ENCODE peak calls at places on chromosomes 12 and 14, in six cellular contexts. N is iris pigment epithelial cell; J is SK-N-DZ; Q is activated naive CD4-positive, alpha-beta T cell; G is activated T-helper 1 cell treated with Interleukin-2 at 50 U/mL for 16 hours; S is GM12891. T is an unnamed sample.

GRCh38 chr12:86698581-86698980 is 442.4 kb upstream of the MGAT4C start:
- DNase-seq in G (no peak), J (no peak), Q (no peak), N (peak; percentile 75), S (no peak), T (peak; percentile 60)

GRCh38 chr12:112190626-112191025 is 65.3 kb downstream of the TRAFD1 start:
- DNase-seq in G (no peak), N (no peak), Q (no peak), S (no peak), J (no peak), T (no peak)

GRCh38 chr14:105369653-105370040 is 28.7 kb upstream of the TEX22 start:
- DNase-seq in G (no peak), J (no peak), Q (no peak), N (no peak), S (no peak), T (no peak)

GRCh38 chr12:93079271-93079670 is 150.2 kb upstream of the EEA1 start:
- DNase-seq in G (no peak), S (no peak), Q (no peak), N (no peak), J (no peak), T (no peak)

GRCh38 chr12:122948605-122949004 is 17.7 kb downstream of the ABCB9 start:
- DNase-seq in N (no peak), Q (no peak), J (no peak), S (no peak), G (no peak), T (no peak)

GRCh38 chr12:132285991-132286681 is 43.3 kb downstream of the GALNT9 start:
- DNase-seq in Q (no peak), G (no peak), S (no peak), J (no peak), N (peak; percentile 73), T (peak; percentile 75)

GRCh38 chr14:32588448-32589320 is 259.6 kb downstream of the AKAP6 start:
- DNase-seq in J (no peak), Q (no peak), N (peak; percentile 69), G (no peak), S (no peak), T (peak; percentile 57)

GRCh38 chr12:11719678-11720099 is 70.2 kb downstream of the ETV6 start:
- DNase-seq in Q (no peak), G (no peak), S (no peak), J (no peak), N (peak; percentile 97), T (peak; percentile 84)

GRCh38 chr12:98646165-98646764 is 1.2 kb downstream of the APAF1 start:
- DNase-seq in Q (no peak), J (peak; percentile 12), G (no peak), S (no peak), N (peak; percentile 54), T (peak; percentile 26)

GRCh38 chr14:72448212-72448611 is 445.7 kb downstream of the DPF3 start:
- DNase-seq in J (no peak), G (no peak), Q (no peak), N (no peak), S (no peak), T (no peak)

GRCh38 chr12:56078931-56079728 is 835 bp upstream of the ERBB3 start:
- DNase-seq in N (peak; percentile 80), G (peak; percentile 31), S (peak; percentile 83), J (peak; percentile 79), Q (peak; percentile 35), T (peak; percentile 76)

GRCh38 chr12:58804749-58805148 is 115.6 kb downstream of the LRIG3 start:
- DNase-seq in Q (no peak), J (peak; percentile 10), N (no peak), G (no peak), S (no peak), T (no peak)

GRCh38 chr12:122356192-122356635 is 66.3 kb downstream of the CLIP1 start:
- DNase-seq in G (peak; percentile 1), S (peak; percentile 30), Q (peak; percentile 28), N (peak; percentile 66), J (peak; percentile 69), T (peak; percentile 60)

GRCh38 chr12:92363295-92364146 is 217.9 kb upstream of the BTG1 start:
- DNase-seq in N (peak; percentile 47), G (peak; percentile 20), J (peak; percentile 76), S (no peak), Q (peak; percentile 20), T (peak; percentile 10)

GRCh38 chr14:102915292-102916110 is 7.0 kb upstream of the AMN start:
- DNase-seq in N (no peak), Q (no peak), S (no peak), G (no peak), J (no peak), T (no peak)

GRCh38 chr14:36805116-36805515 is 143.5 kb downstream of the PAX9 start:
- DNase-seq in J (no peak), S (no peak), G (no peak), Q (no peak), N (no peak), T (peak; percentile 67)

GRCh38 chr12:32515137-32515860 is 115.9 kb downstream of the FGD4 start:
- DNase-seq in G (no peak), Q (no peak), N (no peak), S (no peak), J (no peak), T (no peak)

GRCh38 chr14:72350215-72350614 is 418.0 kb downstream of the RGS6 start:
- DNase-seq in N (no peak), G (no peak), Q (no peak), S (no peak), J (no peak), T (no peak)

GRCh38 chr14:92718659-92719058 is 29.8 kb downstream of the LGMN start:
- DNase-seq in J (no peak), G (no peak), S (no peak), Q (no peak), N (no peak), T (no peak)

GRCh38 chr12:84696281-84696680 is 216.3 kb downstream of the SLC6A15 start:
- DNase-seq in Q (no peak), J (no peak), G (no peak), S (no peak), N (no peak), T (no peak)

GRCh38 chr14:90388982-90389381 is 7.8 kb upstream of the CALM1 start:
- DNase-seq in N (peak; percentile 23), S (no peak), G (no peak), J (no peak), Q (no peak), T (no peak)

GRCh38 chr12:125852116-125852515 is 786.9 kb downstream of the AACS start:
- DNase-seq in N (no peak), S (no peak), J (no peak), Q (no peak), G (no peak), T (peak; percentile 85)

GRCh38 chr12:67482751-67483661 is 165.5 kb upstream of the DYRK2 start:
- DNase-seq in N (peak; percentile 52), S (no peak), J (peak; percentile 25), Q (peak; percentile 75), G (peak; percentile 70), T (peak; percentile 80)

GRCh38 chr12:45348311-45348710 is 132.4 kb downstream of the ANO6 start:
- DNase-seq in Q (no peak), J (no peak), S (no peak), G (no peak), N (no peak), T (no peak)

GRCh38 chr12:41993283-41993682 is 151.4 kb downstream of the GXYLT1 start:
- DNase-seq in N (no peak), S (no peak), G (no peak), Q (no peak), J (peak; percentile 60), T (no peak)

GRCh38 chr12:120228291-120229070 is 27.6 kb upstream of the RPLP0 start:
- DNase-seq in J (peak; percentile 86), Q (peak; percentile 83), N (peak; percentile 75), S (peak; percentile 86), G (peak; percentile 74), T (peak; percentile 72)

GRCh38 chr12:112988224-112988623 is 9.9 kb downstream of the OAS2 start:
- DNase-seq in G (no peak), S (no peak), J (no peak), N (no peak), Q (no peak), T (no peak)

GRCh38 chr12:113555226-113555625 is 83.6 kb upstream of the LHX5 start:
- DNase-seq in J (no peak), Q (no peak), S (no peak), G (no peak), N (peak; percentile 40), T (no peak)

GRCh38 chr12:105294886-105295479 is 35.5 kb upstream of the C12orf75 start:
- DNase-seq in N (no peak), Q (no peak), G (no peak), J (no peak), S (no peak), T (no peak)

GRCh38 chr12:101200824-101201223 is 9.2 kb downstream of the SLC5A8 start:
- DNase-seq in J (no peak), G (no peak), N (no peak), Q (no peak), S (no peak), T (no peak)

GRCh38 chr12:46304080-46304479 is 35.2 kb upstream of the SLC38A1 start:
- DNase-seq in J (no peak), Q (no peak), S (no peak), G (no peak), N (no peak), T (no peak)

GRCh38 chr12:68932701-68933563 is at the start of gene CPM:
- DNase-seq in J (peak; percentile 15), G (peak; percentile 52), Q (peak; percentile 65), N (peak; percentile 23), S (peak; percentile 81), T (peak; percentile 37)

GRCh38 chr14:34858765-34859164 is 16.4 kb downstream of the BAZ1A start:
- DNase-seq in N (no peak), J (no peak), S (no peak), G (no peak), Q (no peak), T (no peak)

GRCh38 chr12:98970950-98971349 is 325.9 kb downstream of the APAF1 start:
- DNase-seq in S (no peak), Q (no peak), J (no peak), G (no peak), N (no peak), T (no peak)

GRCh38 chr12:106297681-106298080 is 4.9 kb upstream of the TCP11L2 start:
- DNase-seq in G (no peak), N (no peak), Q (no peak), J (no peak), S (no peak), T (no peak)

GRCh38 chr14:105491366-105492006 is 440 bp downstream of the TEDC1 start:
- DNase-seq in J (peak; percentile 70), G (peak; percentile 70), N (peak; percentile 35), S (peak; percentile 92), Q (peak; percentile 74), T (peak; percentile 14)

T was measured in amniotic epithelial cell.